ENCODE peak calls at places on chromosome 2, in ten cellular contexts. L is foreskin fibroblast, O is esophagus squamous epithelium, X is omental fat pad, G is left lung, Z is brain microvascular endothelial cell, U is fibroblast of mammary gland, B is IMR-90, S is left ventricle myocardium inferior, D is Caco-2. C is an unnamed sample.

GRCh38 chr2:238127165-238128060 is 11.1 kb upstream of the KLHL30 start:
- DNase-seq in O (no peak), Z (peak; percentile 51), G (peak; percentile 80), U (peak; percentile 74), X (no peak), L (peak; percentile 81), S (no peak), B (peak; percentile 65), D (no peak), C (no peak)

GRCh38 chr2:177721087-177721486 is 328.5 kb downstream of the AGPS start:
- DNase-seq in B (no peak), L (no peak), S (no peak), X (no peak), U (no peak), Z (no peak), O (no peak), D (no peak), G (no peak), C (no peak)

GRCh38 chr2:10536569-10537133 is 88.5 kb upstream of the ODC1 start:
- DNase-seq in Z (no peak), L (no peak), O (no peak), B (no peak), X (no peak), G (no peak), D (no peak), S (no peak), U (no peak), C (no peak)

GRCh38 chr2:88537640-88538039 is 85.1 kb upstream of the FOXI3 start:
- DNase-seq in U (no peak), G (no peak), O (no peak), Z (no peak), X (no peak), S (no peak), D (no peak), L (no peak), B (no peak), C (no peak)

GRCh38 chr2:10547011-10547410 is 98.9 kb upstream of the ODC1 start:
- DNase-seq in O (no peak), D (no peak), Z (peak; percentile 21), L (peak; percentile 50), S (no peak), G (peak; percentile 21), B (peak; percentile 58), U (peak; percentile 24), X (no peak), C (no peak)

GRCh38 chr2:125656190-125656589 is 999.8 kb upstream of the GYPC start:
- DNase-seq in U (no peak), X (no peak), G (no peak), Z (no peak), B (no peak), S (no peak), D (no peak), L (no peak), O (no peak), C (no peak)

GRCh38 chr2:133420748-133421147 is 147.5 kb downstream of the NCKAP5 start:
- DNase-seq in B (no peak), L (no peak), Z (no peak), U (no peak), D (no peak), X (no peak), S (no peak), O (no peak), G (no peak), C (no peak)

GRCh38 chr2:187345338-187345737 is 102.7 kb downstream of the CALCRL start:
- DNase-seq in D (no peak), L (no peak), B (no peak), S (no peak), Z (no peak), G (no peak), X (no peak), O (no peak), U (no peak), C (no peak)

GRCh38 chr2:15449542-15450236 is 111.4 kb downstream of the NBAS start:
- DNase-seq in L (no peak), Z (no peak), O (no peak), B (no peak), D (no peak), X (no peak), U (no peak), S (no peak), G (no peak), C (no peak)

GRCh38 chr2:17518212-17519154 is at the start of gene RAD51AP2:
- DNase-seq in L (peak; percentile 89), D (peak; percentile 73), Z (peak; percentile 89), G (peak; percentile 82), U (peak; percentile 74), B (peak; percentile 66), O (no peak), S (peak; percentile 89), X (peak; percentile 83), C (peak; percentile 38)

GRCh38 chr2:54808642-54809041 is 85.2 kb downstream of the EML6 start:
- DNase-seq in L (peak; percentile 43), U (peak; percentile 57), X (no peak), Z (no peak), D (no peak), O (no peak), G (no peak), B (peak; percentile 5), S (no peak), C (no peak)

GRCh38 chr2:164522561-164522981 is 98.7 kb downstream of the GRB14 start:
- DNase-seq in D (no peak), O (no peak), U (no peak), B (no peak), G (no peak), L (peak; percentile 4), X (no peak), S (no peak), Z (no peak), C (no peak)

GRCh38 chr2:209619782-209620181 is 151.8 kb upstream of the UNC80 start:
- DNase-seq in X (no peak), O (no peak), D (no peak), Z (no peak), U (peak; percentile 40), B (no peak), G (no peak), L (peak; percentile 63), S (no peak), C (no peak)

DNA sequence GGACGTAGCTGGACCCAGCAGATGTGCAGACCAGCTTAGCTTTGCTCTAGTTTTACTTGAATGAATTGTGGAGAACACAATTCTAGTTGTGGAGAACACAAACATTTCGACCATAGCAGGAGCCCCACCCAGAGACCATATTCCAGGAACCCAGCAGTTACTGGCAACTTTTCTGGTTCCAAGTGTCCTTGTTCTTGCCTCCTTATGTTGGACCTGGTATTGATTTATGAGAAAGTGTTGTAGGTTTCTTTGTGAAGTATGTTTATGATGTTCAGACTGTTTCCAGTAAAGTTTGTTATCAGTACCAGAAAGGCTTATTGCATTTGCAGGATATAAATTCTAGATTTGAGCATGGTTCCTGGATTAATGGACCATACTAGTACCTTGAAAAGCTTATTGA is 51.0 kb downstream of the LTBP1 start:
- DNase-seq in U (no peak), D (no peak), S (no peak), X (no peak), O (no peak), L (no peak), G (no peak), B (no peak), Z (no peak), C (no peak)
- TF ChIP-seq CTCF in U (no peak), D (no peak), S (no peak), X (no peak), O (no peak), L (no peak), G (no peak), B (no peak), Z (no peak), C (no peak)

GRCh38 chr2:127043367-127044164 is 63.4 kb downstream of the BIN1 start:
- DNase-seq in G (no peak), O (no peak), B (no peak), S (peak; percentile 15), D (peak; percentile 75), Z (no peak), L (no peak), X (no peak), U (no peak), C (peak; percentile 13)

GRCh38 chr2:127044165-127044718 is 62.7 kb downstream of the BIN1 start:
- DNase-seq in Z (no peak), S (no peak), X (no peak), G (no peak), D (no peak), B (no peak), U (no peak), O (no peak), L (no peak), C (no peak)

GRCh38 chr2:127040169-127040568 is 66.8 kb downstream of the BIN1 start:
- DNase-seq in L (no peak), U (no peak), D (no peak), S (no peak), X (no peak), Z (no peak), B (no peak), G (no peak), O (no peak), C (no peak)

GRCh38 chr2:127039387-127040031 is 67.4 kb downstream of the BIN1 start:
- DNase-seq in X (no peak), B (no peak), Z (no peak), G (no peak), L (no peak), D (no peak), O (no peak), S (no peak), U (no peak), C (no peak)

GRCh38 chr2:127041259-127041970 is 65.5 kb downstream of the BIN1 start:
- DNase-seq in X (no peak), G (no peak), B (no peak), L (no peak), U (no peak), O (no peak), D (no peak), S (no peak), Z (no peak), C (peak; percentile 25)
- TF ChIP-seq CTCF in X (no peak), G (no peak), B (no peak), L (no peak), U (no peak), O (no peak), D (no peak), S (no peak), Z (no peak), C (no peak)

DNA sequence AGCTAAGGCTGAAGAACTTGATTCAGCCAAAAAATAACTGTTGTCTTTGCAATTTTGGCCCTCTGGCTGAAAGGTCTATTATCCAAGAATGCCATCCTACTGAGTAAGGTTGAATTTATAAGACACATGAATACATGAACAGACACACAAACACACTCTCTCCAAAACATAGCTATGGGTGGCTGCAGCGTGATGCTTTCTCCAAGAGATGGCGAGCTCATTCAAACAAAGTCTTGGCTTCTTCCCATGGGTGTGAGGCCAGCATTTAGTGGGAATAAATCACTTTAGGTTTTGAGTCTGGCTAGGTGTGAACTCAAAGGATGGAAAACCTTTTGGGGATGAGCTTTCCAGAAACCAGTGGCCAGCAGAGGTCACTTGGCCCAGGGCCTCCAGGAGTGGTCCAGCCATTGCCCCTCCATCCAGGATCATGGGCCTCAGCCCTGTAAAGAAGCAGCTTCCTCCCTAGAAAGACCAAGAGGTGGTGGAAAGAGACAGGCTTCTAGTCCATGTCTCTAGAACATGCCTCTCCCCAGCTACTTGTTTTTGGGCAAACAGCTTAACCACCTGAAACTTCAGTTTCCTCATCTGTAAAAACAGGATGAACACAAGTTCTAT is 11.0 kb upstream of the OSR1 start:
- DNase-seq in S (no peak), G (no peak), U (peak; percentile 72), O (no peak), L (peak; percentile 78), B (peak; percentile 50), D (no peak), Z (peak; percentile 43), X (no peak), C (no peak)
- TF ChIP-seq CTCF in S (no peak), G (no peak), U (peak; percentile 64), O (no peak), L (peak; percentile 70), B (peak; percentile 51), D (no peak), Z (peak; percentile 84), X (no peak), C (peak; percentile 9)

GRCh38 chr2:108719149-108720044 is at the start of gene RANBP2:
- DNase-seq in U (peak; percentile 99), S (peak; percentile 95), L (peak; percentile 100), B (peak; percentile 99), G (peak; percentile 98), Z (peak; percentile 94), O (peak; percentile 66), D (peak; percentile 97), X (peak; percentile 66), C (peak; percentile 77)
- TF ChIP-seq CTCF in U (no peak), S (no peak), L (no peak), B (no peak), G (no peak), Z (no peak), O (peak; percentile 7), D (no peak), X (no peak), C (no peak)

C was measured in D721Med.